ENCODE peak calls at places on chromosomes 12 and 14, in four cellular contexts. D is effector memory CD4-positive, alpha-beta T cell; V is fibroblast of lung; S is CD8-positive, alpha-beta T cell. P is an unnamed sample.
A peak's percentile ranks its signal among the peaks of the same experiment; 100 is the strongest.

GRCh38 chr12:56999456-56999855 is 6.9 kb downstream of the ZBTB39 start:
- DNase-seq in V (no peak), S (no peak), D (no peak), P (no peak)

GRCh38 chr14:91685600-91685999 is 46.3 kb downstream of the CATSPERB start:
- DNase-seq in S (no peak), V (no peak), D (no peak), P (no peak)

GRCh38 chr12:54036620-54037359 is 3.9 kb downstream of the HOXC5 start:
- DNase-seq in V (no peak), S (no peak), D (no peak), P (no peak)

GRCh38 chr14:73759183-73759713 is 45.1 kb upstream of the PNMA1 start:
- DNase-seq in V (peak; percentile 54), D (no peak), S (no peak), P (peak; percentile 95)

GRCh38 chr12:113220593-113221180 is 577 bp upstream of the TPCN1 start:
- DNase-seq in D (no peak), S (no peak), V (no peak), P (no peak)

GRCh38 chr14:60064491-60065072 is 27.1 kb upstream of the PCNX4 start:
- DNase-seq in S (no peak), D (no peak), V (peak; percentile 70), P (no peak)

GRCh38 chr14:81172881-81173280 is 47.9 kb downstream of the GTF2A1 start:
- DNase-seq in D (no peak), S (no peak), V (no peak), P (no peak)

GRCh38 chr12:21697829-21698630 is 40.4 kb upstream of the LDHB start:
- DNase-seq in V (peak; percentile 68), S (no peak), D (no peak), P (no peak)

GRCh38 chr12:11861155-11861863 is 209.4 kb upstream of the BCL2L14 start:
- DNase-seq in D (no peak), S (no peak), V (no peak), P (no peak)

GRCh38 chr12:120144215-120144614 is 27.7 kb upstream of the RAB35 start:
- DNase-seq in D (no peak), S (no peak), V (no peak), P (no peak)

GRCh38 chr14:26081043-26081442 is 516.8 kb downstream of the NOVA1 start:
- DNase-seq in S (no peak), V (no peak), D (no peak), P (no peak)

GRCh38 chr14:36556811-36557433 is 25.5 kb downstream of the NKX2-8 start:
- DNase-seq in D (no peak), V (peak; percentile 18), S (no peak), P (no peak)

GRCh38 chr12:96466939-96467751 is 22.2 kb upstream of the CFAP54 start:
- DNase-seq in D (no peak), S (no peak), V (no peak), P (no peak)

GRCh38 chr12:113299619-113300237 is 35.2 kb downstream of the SLC8B1 start:
- DNase-seq in S (no peak), V (peak; percentile 81), D (no peak), P (peak; percentile 93)

GRCh38 chr12:82527165-82527780 is 159.4 kb upstream of the TMTC2 start:
- DNase-seq in V (peak; percentile 76), D (no peak), S (no peak), P (no peak)

GRCh38 chr12:127170271-127171180 is 1096.4 kb upstream of the TMEM132C start:
- DNase-seq in V (no peak), S (no peak), D (no peak), P (no peak)

GRCh38 chr14:56304456-56304855 is 186.2 kb downstream of the PELI2 start:
- DNase-seq in S (no peak), D (no peak), V (no peak), P (no peak)

GRCh38 chr12:50390284-50390683 is 6.1 kb downstream of the FAM186A start:
- DNase-seq in V (peak; percentile 73), S (no peak), D (no peak), P (no peak)

GRCh38 chr14:75566321-75566720 is 12.1 kb upstream of the FLVCR2 start:
- DNase-seq in D (peak; percentile 60), S (peak; percentile 40), V (no peak), P (no peak)

GRCh38 chr14:51116682-51117081 is 21.8 kb upstream of the TRIM9 start:
- DNase-seq in V (no peak), S (no peak), D (no peak), P (no peak)

GRCh38 chr12:126994599-126994998 is 1272.4 kb upstream of the TMEM132C start:
- DNase-seq in S (no peak), D (no peak), V (no peak), P (no peak)

GRCh38 chr14:67428501-67429031 is 16.6 kb upstream of the PLEK2 start:
- DNase-seq in D (no peak), V (peak; percentile 43), S (no peak), P (no peak)

GRCh38 chr14:44829021-44829420 is 132.7 kb downstream of the KLHL28 start:
- DNase-seq in D (no peak), V (no peak), S (no peak), P (no peak)

GRCh38 chr12:42868291-42868690 is 278.7 kb upstream of the PRICKLE1 start:
- DNase-seq in V (no peak), S (no peak), D (no peak), P (no peak)

GRCh38 chr12:42871831-42872230 is 282.3 kb upstream of the PRICKLE1 start:
- DNase-seq in V (no peak), S (no peak), D (no peak), P (no peak)

DNA sequence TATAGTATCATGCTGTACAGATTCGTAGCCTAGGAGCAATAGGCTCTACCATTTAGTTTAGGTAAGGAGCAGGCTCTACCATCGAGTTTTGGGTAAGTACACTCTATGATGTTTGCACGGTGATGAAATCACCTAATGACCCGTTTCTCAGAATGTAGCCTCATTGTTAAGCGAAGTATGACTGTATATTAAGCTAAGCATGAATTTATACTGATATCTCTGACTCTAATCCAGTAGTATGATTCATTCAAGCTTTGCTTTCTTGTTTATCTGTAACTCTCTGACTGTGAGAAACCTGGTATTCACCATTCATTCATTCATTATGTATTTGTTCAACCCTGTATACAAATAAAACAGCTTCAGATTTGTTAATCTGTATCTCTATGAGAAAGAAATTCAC is 283.9 kb upstream of the PRICKLE1 start:
- DNase-seq in D (no peak), V (no peak), S (no peak), P (no peak)
- H3K4me3 ChIP-seq in D (no peak overlapping the region), V (no peak overlapping the region), S (no peak overlapping the region), P (no peak overlapping the region)

GRCh38 chr12:130776857-130777339 is 60.8 kb upstream of the RIMBP2 start:
- DNase-seq in V (no peak), S (no peak), D (no peak), P (no peak)
- H3K4me3 ChIP-seq in V (no peak overlapping the region), S (peak overlapping the region; percentile 62), D (peak overlapping the region; percentile 45), P (peak overlapping the region; percentile 13)

DNA sequence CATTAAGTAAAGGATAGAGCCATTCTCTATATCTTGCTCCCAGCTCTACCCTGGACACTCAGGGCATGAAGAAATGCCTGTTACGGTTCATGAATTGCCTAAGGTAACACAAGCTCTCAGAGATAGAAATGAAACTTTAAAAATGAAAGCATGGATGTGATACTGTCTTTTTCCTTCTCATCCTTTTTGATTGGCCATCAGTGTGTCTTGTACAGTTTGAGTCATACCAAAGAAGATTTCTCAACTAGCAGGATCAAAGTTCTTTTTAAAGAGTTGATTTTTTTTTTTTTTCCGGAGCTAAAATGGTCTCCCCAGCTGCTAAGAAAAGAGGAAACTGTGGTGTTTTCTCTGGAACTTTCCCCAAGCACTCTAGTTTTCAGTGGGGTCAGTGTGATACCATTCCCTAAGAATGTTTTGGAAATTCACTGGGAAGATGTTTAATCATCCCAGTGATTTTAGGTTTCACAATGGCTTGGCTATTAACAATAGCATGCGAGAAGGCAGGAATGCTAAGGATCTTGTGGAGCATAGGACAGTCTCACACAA is 105.0 kb downstream of the ETNK1 start:
- DNase-seq in S (no peak), D (no peak), V (peak; percentile 84), P (no peak)
- H3K4me3 ChIP-seq in S (no peak overlapping the region), D (no peak overlapping the region), V (no peak overlapping the region), P (no peak overlapping the region)

GRCh38 chr12:51869490-51869865 is 18.4 kb upstream of the ANKRD33 start:
- DNase-seq in V (no peak), S (no peak), D (no peak), P (no peak)
- H3K4me3 ChIP-seq in V (no peak overlapping the region), S (no peak overlapping the region), D (peak overlapping the region; percentile 27), P (peak overlapping the region; percentile 35)

GRCh38 chr12:52945389-52946232 is 3.3 kb upstream of the KRT18 start:
- DNase-seq in S (no peak), D (no peak), V (peak; percentile 16), P (no peak)
- H3K4me3 ChIP-seq in S (no peak overlapping the region), D (no peak overlapping the region), V (no peak overlapping the region), P (no peak overlapping the region)

DNA sequence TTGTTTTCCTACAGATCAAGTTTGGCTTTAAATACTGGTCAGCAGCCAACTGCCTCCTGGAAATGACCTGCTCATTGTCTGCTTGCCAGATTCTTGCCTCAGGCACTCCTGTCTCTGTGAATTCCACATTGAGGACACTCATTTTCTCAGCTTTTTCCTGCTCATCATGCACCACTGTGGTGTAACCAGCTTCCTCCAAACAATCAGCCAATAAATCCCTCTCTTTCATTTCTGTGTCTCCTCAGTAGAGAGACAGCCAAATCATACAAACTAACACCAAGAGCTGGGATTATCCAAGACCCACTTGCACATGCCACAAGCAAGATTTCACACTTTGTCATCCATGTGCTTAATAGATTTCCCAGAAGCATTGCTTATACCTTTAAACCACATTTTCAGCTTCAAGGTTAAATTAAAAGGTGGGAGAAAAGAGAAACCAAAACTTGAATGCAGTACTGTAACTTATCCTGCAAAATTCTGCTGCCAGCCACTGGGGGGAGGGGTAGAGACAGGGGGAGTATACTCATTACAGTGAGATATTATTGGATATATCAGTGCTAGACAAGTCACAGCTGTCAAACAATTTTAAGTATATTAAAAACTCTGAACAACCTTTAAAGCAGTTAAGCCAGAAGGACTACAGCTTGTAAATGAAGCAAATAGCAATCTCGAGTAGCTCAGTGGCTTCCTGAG is 105.0 kb downstream of the PPP2R5E start:
- DNase-seq in D (no peak), V (peak; percentile 87), S (no peak), P (peak; percentile 70)
- H3K4me3 ChIP-seq in D (no peak overlapping the region), V (no peak overlapping the region), S (no peak overlapping the region), P (no peak overlapping the region)